ENCODE peak calls at places on chromosomes 12 and 14, in ten cellular contexts. F is RWPE1; Z is WTC11; O is stimulated activated CD8-positive, alpha-beta memory T cell treated with anti-CD3 and anti-CD28 coated beads, Interleukin-4, amount 100 ng/mL, for 1 hour; D is osteoblast; X is HTR-8/SVneo; P is HCT116; G is kidney tubule cell; K is renal cortical epithelial cell; C is left ventricle myocardium inferior. U is an unnamed sample.

GRCh38 chr14:100317897-100318808 is 5.0 kb upstream of the SLC25A47 start:
- DNase-seq in D (peak; percentile 98), F (no peak), C (peak; percentile 81), K (no peak), O (peak; percentile 54), P (peak; percentile 35), X (no peak), Z (peak; percentile 82), G (peak; percentile 56), U (peak; percentile 34)

GRCh38 chr14:70281938-70282337 is 77.5 kb downstream of the COX16 start:
- DNase-seq in K (no peak), X (no peak), Z (no peak), C (no peak), G (no peak), P (no peak), O (no peak), D (no peak), F (no peak), U (no peak)

GRCh38 chr14:74893614-74894091 is 11.9 kb downstream of the DLST start:
- DNase-seq in C (no peak), F (no peak), O (no peak), P (no peak), D (no peak), K (no peak), Z (no peak), G (no peak), X (no peak), U (no peak)

GRCh38 chr12:105272152-105272551 is 36.2 kb upstream of the APPL2 start:
- DNase-seq in G (no peak), C (no peak), O (no peak), Z (no peak), P (no peak), F (no peak), D (no peak), K (no peak), X (no peak), U (no peak)

GRCh38 chr14:71524321-71524982 is 407.8 kb upstream of the RGS6 start:
- DNase-seq in Z (no peak), X (no peak), D (no peak), O (no peak), K (no peak), P (no peak), G (peak; percentile 1), C (no peak), F (no peak), U (no peak)

GRCh38 chr14:66038214-66038977 is 447.8 kb upstream of the CCDC196 start:
- DNase-seq in P (no peak), D (no peak), F (peak; percentile 8), O (no peak), G (peak; percentile 78), Z (no peak), C (no peak), X (no peak), K (peak; percentile 88), U (peak; percentile 88)

GRCh38 chr12:85856966-85857365 is 17.1 kb upstream of the NTS start:
- DNase-seq in Z (no peak), K (no peak), D (no peak), X (no peak), C (no peak), P (no peak), O (no peak), F (no peak), G (no peak), U (no peak)

GRCh38 chr14:28931999-28932398 is 165.4 kb downstream of the FOXG1 start:
- DNase-seq in F (no peak), D (no peak), P (no peak), O (no peak), X (no peak), Z (no peak), C (no peak), G (no peak), K (no peak), U (no peak)

GRCh38 chr12:8018666-8019581 is 13.6 kb upstream of the FOXJ2 start:
- DNase-seq in K (no peak), Z (peak; percentile 93), P (peak; percentile 50), X (no peak), F (no peak), C (no peak), O (no peak), D (peak; percentile 85), G (no peak), U (no peak)

GRCh38 chr12:121089031-121089812 is 43.5 kb upstream of the P2RX7 start:
- DNase-seq in X (no peak), K (no peak), D (no peak), F (no peak), C (no peak), Z (peak; percentile 48), G (no peak), O (no peak), P (no peak), U (no peak)

GRCh38 chr12:119069029-119069731 is 87.8 kb downstream of the SRRM4 start:
- DNase-seq in Z (no peak), C (no peak), F (no peak), D (no peak), O (no peak), P (no peak), X (no peak), K (no peak), G (no peak), U (no peak)

GRCh38 chr14:39102969-39103957 is at the start of gene SEC23A:
- DNase-seq in O (peak; percentile 70), Z (peak; percentile 93), X (peak; percentile 78), K (peak; percentile 68), P (peak; percentile 47), C (peak; percentile 93), D (peak; percentile 92), G (peak; percentile 91), F (peak; percentile 58), U (peak; percentile 80)